ENCODE peak calls at places on chromosomes 13 and 19, in ten cellular contexts. F is fibroblast of pulmonary artery; Z is HEK293T; O is T-helper 2 cell; X is NCI-H1930; C is stimulated activated CD4-positive, alpha-beta T cell treated with anti-CD3 and anti-CD28 coated beads, Interleukin-4, amount 100 ng/mL, for 1 hour; J is AG04450; A is IMR-90; H is fibroblast of the conjunctiva; D is NCI-H774. P is an unnamed sample.

GRCh38 chr13:85204668-85205344 is 594.4 kb downstream of the SLITRK6 start:
- DNase-seq in F (no peak), D (no peak), O (no peak), C (no peak), A (no peak), H (no peak), X (no peak), Z (no peak), J (no peak), P (no peak)

GRCh38 chr19:4012975-4013634 is 5.6 kb downstream of the PIAS4 start:
- DNase-seq in X (no peak), F (no peak), A (no peak), C (no peak), J (no peak), Z (no peak), O (no peak), D (no peak), H (no peak), P (no peak)

GRCh38 chr13:77387607-77388200 is 60.8 kb upstream of the MYCBP2 start:
- DNase-seq in C (no peak), A (no peak), J (no peak), O (no peak), H (no peak), D (no peak), F (no peak), X (no peak), Z (no peak), P (no peak)

GRCh38 chr13:106522898-106523525 is 12.4 kb downstream of the EFNB2 start:
- DNase-seq in J (no peak), H (no peak), Z (no peak), O (no peak), A (no peak), D (no peak), F (no peak), C (no peak), X (no peak), P (no peak)

GRCh38 chr19:4712771-4713170 is 10.9 kb downstream of the DPP9 start:
- DNase-seq in D (no peak), F (no peak), H (no peak), J (no peak), C (no peak), O (no peak), A (no peak), X (no peak), Z (no peak), P (no peak)

GRCh38 chr13:103815619-103816018 is 749.4 kb upstream of the SLC10A2 start:
- DNase-seq in X (no peak), H (no peak), C (no peak), Z (no peak), A (no peak), F (peak), O (no peak), J (no peak), D (no peak), P (no peak)

GRCh38 chr13:97101912-97102311 is 107.6 kb upstream of the OXGR1 start:
- DNase-seq in J (no peak), F (no peak), D (no peak), X (no peak), O (no peak), H (no peak), C (no peak), A (no peak), Z (no peak), P (no peak)

GRCh38 chr13:21074601-21075302 is 13.4 kb upstream of the LATS2 start:
- DNase-seq in D (no peak), X (no peak), C (peak), Z (no peak), A (no peak), J (no peak), O (no peak), H (no peak), F (no peak), P (no peak)

GRCh38 chr13:36130168-36130541 is 1.0 kb downstream of the DCLK1 start:
- DNase-seq in J (no peak), H (no peak), D (no peak), A (no peak), F (no peak), X (no peak), C (no peak), O (no peak), Z (no peak), P (no peak)

GRCh38 chr13:113971471-113972231 is 2.2 kb downstream of the C13orf46 start:
- DNase-seq in O (no peak), X (no peak), A (no peak), Z (no peak), D (no peak), F (no peak), H (no peak), C (no peak), J (no peak), P (no peak)

GRCh38 chr13:76672422-76672821 is 213.8 kb downstream of the KCTD12 start:
- DNase-seq in O (no peak), C (no peak), H (no peak), X (no peak), A (peak), J (no peak), D (no peak), Z (no peak), F (peak), P (peak)

GRCh38 chr19:55141696-55142095 is 7.3 kb downstream of the TNNT1 start:
- DNase-seq in X (no peak), Z (no peak), J (no peak), C (no peak), D (no peak), A (no peak), H (no peak), F (no peak), O (no peak), P (no peak)